ENCODE peak calls at places on chromosomes 11 and 22, in six cellular contexts. N is NCI-H2227 treated with DMSO at 0.1 percent for 48 hours, R is left colon, I is COR-L47, F is SW 1271, P is adipocyte. Q is an unnamed sample.

GRCh38 chr22:30178180-30179126 is 68.1 kb downstream of the LIF start:
- DNase-seq in N (no peak), R (no peak), I (no peak), F (no peak), P (no peak), Q (peak)

GRCh38 chr11:17553249-17553546 is 6.1 kb downstream of the OTOG start:
- DNase-seq in N (no peak), R (no peak), I (no peak), F (no peak), P (no peak), Q (no peak)

GRCh38 chr11:8085006-8085645 is 4.1 kb downstream of the TUB start:
- DNase-seq in N (no peak), R (no peak), I (no peak), F (no peak), P (no peak), Q (no peak)

GRCh38 chr11:1826552-1827094 is 8.2 kb upstream of the SYT8 start:
- DNase-seq in N (no peak), R (peak), I (no peak), F (no peak), P (peak), Q (peak)

GRCh38 chr11:128881221-128881620 is 9.9 kb upstream of the KCNJ5 start:
- DNase-seq in N (no peak), R (no peak), I (peak), F (no peak), P (no peak), Q (no peak)

GRCh38 chr11:94656968-94657367 is 89.8 kb downstream of the PIWIL4 start:
- DNase-seq in N (no peak), R (no peak), I (no peak), F (no peak), P (peak), Q (peak)

GRCh38 chr11:76652989-76653673 is 17.4 kb downstream of the LRRC32 start:
- DNase-seq in N (no peak), R (no peak), I (no peak), F (no peak), P (no peak), Q (no peak)

GRCh38 chr22:49324527-49325491 is 502.9 kb downstream of the BRD1 start:
- DNase-seq in N (no peak), R (no peak), I (no peak), F (no peak), P (no peak), Q (no peak)

GRCh38 chr22:38864361-38865191 is 7.4 kb downstream of the CBX6 start:
- DNase-seq in N (no peak), R (peak), I (no peak), F (no peak), P (no peak), Q (no peak)

GRCh38 chr22:35400335-35400680 is 368 bp downstream of the MCM5 start:
- DNase-seq in N (no peak), R (peak), I (peak), F (no peak), P (no peak), Q (peak)

GRCh38 chr22:19058713-19059451 is 63.3 kb downstream of the DGCR2 start:
- DNase-seq in N (no peak), R (no peak), I (peak), F (no peak), P (no peak), Q (no peak)

Q was measured in EH.